ENCODE peak calls at places on chromosomes 7 and 10, in ten cellular contexts. N is Panc1; J is pancreas; Q is right lobe of liver; K is stimulated activated naive CD8-positive, alpha-beta T cell treated with anti-CD3 and anti-CD28 coated beads, Interleukin-15, amount 100 ng/mL, for 72 hours; G is effector memory CD8-positive, alpha-beta T cell; V is gastroesophageal sphincter; O is heart left ventricle; X is stimulated activated naive B cell treated with anti-CD40 and anti-IgM and Interleukin-4, amounts not matched to agents 10 μg/mL and 1 μg/mL and 100 μg/mL, for 72 hours; W is esophagus mucosa. H is an unnamed sample.

GRCh38 chr7:157585113-157585861 is 248.5 kb downstream of the DNAJB6 start:
- ATAC-seq in N (no peak), J (no peak), Q (peak), K (peak), G (no peak), V (no peak), O (no peak), X (peak), W (no peak), H (no peak)

GRCh38 chr10:102188298-102188940 is 36.2 kb downstream of the NOLC1 start:
- ATAC-seq in N (peak), J (no peak), Q (peak), K (no peak), G (no peak), V (no peak), O (no peak), X (no peak), W (peak), H (no peak)

GRCh38 chr7:115135769-115136410 is 214.0 kb downstream of the MDFIC start:
- ATAC-seq in N (no peak), J (peak), Q (no peak), K (no peak), G (peak), V (no peak), O (peak), X (no peak), W (peak), H (no peak)

GRCh38 chr7:105623378-105623777 is 42.1 kb upstream of the EFCAB10 start:
- ATAC-seq in N (no peak), J (no peak), Q (no peak), K (no peak), G (no peak), V (no peak), O (no peak), X (peak), W (no peak), H (peak)

GRCh38 chr7:131021460-131021859 is 287.5 kb upstream of the KLF14 start:
- ATAC-seq in N (no peak), J (peak), Q (no peak), K (peak), G (peak), V (no peak), O (no peak), X (peak), W (no peak), H (peak)

GRCh38 chr10:46091834-46092522 is 45.9 kb upstream of the MSMB start:
- ATAC-seq in N (peak), J (no peak), Q (peak), K (peak), G (peak), V (no peak), O (no peak), X (peak), W (no peak), H (no peak)

GRCh38 chr10:25725917-25726716 is 207.9 kb upstream of the MYO3A start:
- ATAC-seq in N (peak), J (peak), Q (peak), K (no peak), G (no peak), V (no peak), O (no peak), X (no peak), W (no peak), H (no peak)

GRCh38 chr7:135154734-135155133 is 6.9 kb downstream of the TMEM140 start:
- ATAC-seq in N (no peak), J (no peak), Q (no peak), K (no peak), G (no peak), V (no peak), O (no peak), X (no peak), W (no peak), H (no peak)

GRCh38 chr7:129553861-129554530 is 51.7 kb downstream of the SMKR1 start:
- ATAC-seq in N (peak), J (no peak), Q (no peak), K (peak), G (peak), V (no peak), O (no peak), X (peak), W (no peak), H (peak)

GRCh38 chr10:45444976-45445898 is 71.2 kb downstream of the ALOX5 start:
- ATAC-seq in N (no peak), J (peak), Q (peak), K (no peak), G (no peak), V (no peak), O (peak), X (no peak), W (no peak), H (no peak)

GRCh38 chr7:148436571-148436970 is 154.0 kb upstream of the C7orf33 start:
- ATAC-seq in N (no peak), J (no peak), Q (no peak), K (peak), G (no peak), V (no peak), O (no peak), X (peak), W (no peak), H (peak)

GRCh38 chr10:85786401-85786899 is 580.1 kb downstream of the GRID1 start:
- ATAC-seq in N (peak), J (peak), Q (peak), K (peak), G (no peak), V (no peak), O (peak), X (no peak), W (no peak), H (peak)

GRCh38 chr10:13649844-13650520 is 63.2 kb downstream of the PRPF18 start:
- ATAC-seq in N (no peak), J (no peak), Q (peak), K (no peak), G (no peak), V (no peak), O (no peak), X (peak), W (no peak), H (peak)

GRCh38 chr10:95333997-95334792 is 43.4 kb upstream of the PDLIM1 start:
- ATAC-seq in N (peak), J (peak), Q (peak), K (no peak), G (no peak), V (peak), O (peak), X (no peak), W (peak), H (no peak)

GRCh38 chr7:44064791-44065430 is 456 bp downstream of the PGAM2 start:
- ATAC-seq in N (peak), J (peak), Q (no peak), K (peak), G (peak), V (peak), O (peak), X (peak), W (peak), H (peak)

GRCh38 chr7:94453898-94454297 is 55.7 kb upstream of the CASD1 start:
- ATAC-seq in N (no peak), J (no peak), Q (no peak), K (no peak), G (no peak), V (peak), O (no peak), X (no peak), W (no peak), H (no peak)

GRCh38 chr7:44324204-44325126 is 929 bp downstream of the CAMK2B start:
- ATAC-seq in N (no peak), J (no peak), Q (no peak), K (peak), G (no peak), V (no peak), O (peak), X (peak), W (no peak), H (no peak)

GRCh38 chr10:38157270-38157685 is 63.1 kb downstream of the ZNF37A start:
- ATAC-seq in N (no peak), J (no peak), Q (peak), K (no peak), G (no peak), V (peak), O (no peak), X (no peak), W (no peak), H (no peak)

GRCh38 chr7:50284296-50284695 is 20.2 kb upstream of the IKZF1 start:
- ATAC-seq in N (no peak), J (no peak), Q (no peak), K (peak), G (peak), V (no peak), O (no peak), X (no peak), W (no peak), H (no peak)

GRCh38 chr7:30931161-30931926 is 19.7 kb downstream of the AQP1 start:
- ATAC-seq in N (no peak), J (peak), Q (no peak), K (no peak), G (no peak), V (no peak), O (peak), X (no peak), W (no peak), H (no peak)

GRCh38 chr10:3126741-3127342 is 45.7 kb downstream of the PITRM1 start:
- ATAC-seq in N (no peak), J (peak), Q (no peak), K (no peak), G (no peak), V (peak), O (peak), X (no peak), W (peak), H (no peak)

GRCh38 chr10:123377883-123378282 is 223.7 kb downstream of the BUB3 start:
- ATAC-seq in N (no peak), J (peak), Q (peak), K (no peak), G (no peak), V (no peak), O (no peak), X (no peak), W (no peak), H (no peak)

GRCh38 chr7:24980695-24981543 is 941 bp upstream of the OSBPL3 start:
- ATAC-seq in N (peak), J (peak), Q (no peak), K (peak), G (peak), V (no peak), O (peak), X (peak), W (peak), H (peak)

GRCh38 chr7:151240536-151240935 is 8.0 kb downstream of the SMARCD3 start:
- ATAC-seq in N (no peak), J (no peak), Q (no peak), K (no peak), G (no peak), V (no peak), O (peak), X (no peak), W (no peak), H (no peak)

GRCh38 chr10:122162566-122163181 is 108.4 kb upstream of the BTBD16 start:
- ATAC-seq in N (peak), J (no peak), Q (peak), K (peak), G (no peak), V (no peak), O (peak), X (no peak), W (peak), H (no peak)

GRCh38 chr7:44331682-44332081 is 6.3 kb upstream of the CAMK2B start:
- ATAC-seq in N (no peak), J (no peak), Q (no peak), K (no peak), G (no peak), V (no peak), O (peak), X (no peak), W (no peak), H (no peak)

GRCh38 chr7:116697152-116697551 is 25.2 kb downstream of the MET start:
- ATAC-seq in N (no peak), J (no peak), Q (no peak), K (no peak), G (no peak), V (no peak), O (no peak), X (no peak), W (no peak), H (no peak)

GRCh38 chr7:76053461-76053860 is 5.6 kb downstream of the MDH2 start:
- ATAC-seq in N (peak), J (no peak), Q (no peak), K (no peak), G (no peak), V (no peak), O (no peak), X (no peak), W (no peak), H (no peak)

GRCh38 chr10:54843932-54844331 is 42.9 kb upstream of the PCDH15 start:
- ATAC-seq in N (no peak), J (no peak), Q (no peak), K (no peak), G (no peak), V (no peak), O (peak), X (no peak), W (no peak), H (no peak)

GRCh38 chr10:112535432-112536038 is 88.5 kb downstream of the VTI1A start:
- ATAC-seq in N (peak), J (no peak), Q (peak), K (no peak), G (no peak), V (no peak), O (no peak), X (no peak), W (no peak), H (no peak)

GRCh38 chr10:1881636-1882035 is 144.3 kb upstream of the ADARB2 start:
- ATAC-seq in N (no peak), J (no peak), Q (no peak), K (no peak), G (no peak), V (no peak), O (no peak), X (no peak), W (no peak), H (no peak)

GRCh38 chr7:17560966-17561365 is 262.5 kb downstream of the AHR start:
- ATAC-seq in N (no peak), J (no peak), Q (no peak), K (no peak), G (no peak), V (no peak), O (no peak), X (no peak), W (peak), H (no peak)

GRCh38 chr10:28761084-28761875 is 84.0 kb downstream of the BAMBI start:
- ATAC-seq in N (no peak), J (no peak), Q (no peak), K (no peak), G (no peak), V (no peak), O (no peak), X (no peak), W (no peak), H (no peak)

GRCh38 chr10:4081691-4082111 is 296.7 kb upstream of the KLF6 start:
- ATAC-seq in N (no peak), J (peak), Q (peak), K (no peak), G (no peak), V (peak), O (peak), X (no peak), W (no peak), H (no peak)

GRCh38 chr10:20084451-20084850 is 268.2 kb downstream of the PLXDC2 start:
- ATAC-seq in N (no peak), J (no peak), Q (no peak), K (no peak), G (no peak), V (no peak), O (no peak), X (no peak), W (no peak), H (no peak)